ENCODE peak calls at places on chromosomes 4 and X, in eight cellular contexts. M, W, V, E, O, L, G and T are unnamed samples.
A peak's percentile ranks its signal among the peaks of the same experiment; 100 is the strongest.

GRCh38 chr4:85741921-85742591 is 267.1 kb downstream of the ARHGAP24 start:
- DNase-seq in M (no peak), W (no peak), V (no peak), E (no peak), O (no peak), L (no peak), G (peak; percentile 64), T (peak; percentile 37)

GRCh38 chr4:102625232-102625930 is 124.2 kb downstream of the NFKB1 start:
- DNase-seq in M (peak; percentile 59), W (peak; percentile 37), V (peak; percentile 46), E (no peak), O (peak; percentile 75), L (no peak), G (peak; percentile 34), T (peak; percentile 30)

GRCh38 chr4:76449824-76450223 is 14.8 kb downstream of the SHROOM3 start:
- DNase-seq in M (no peak), W (no peak), V (no peak), E (no peak), O (no peak), L (no peak), G (no peak), T (no peak)

GRCh38 chr4:76105652-76106051 is 31.1 kb downstream of the ART3 start:
- DNase-seq in M (no peak), W (no peak), V (no peak), E (no peak), O (no peak), L (no peak), G (no peak), T (no peak)

GRCh38 chr4:40613456-40613855 is 16.2 kb downstream of the RBM47 start:
- DNase-seq in M (no peak), W (no peak), V (no peak), E (no peak), O (no peak), L (no peak), G (no peak), T (no peak)

GRCh38 chr4:76896731-76897521 is 1.0 kb downstream of the SOWAHB start:
- DNase-seq in M (no peak), W (peak; percentile 13), V (peak; percentile 65), E (no peak), O (no peak), L (no peak), G (no peak), T (peak; percentile 76)

GRCh38 chr4:138308421-138308820 is 66.3 kb upstream of the SLC7A11 start:
- DNase-seq in M (no peak), W (peak; percentile 12), V (no peak), E (no peak), O (no peak), L (no peak), G (no peak), T (no peak)

GRCh38 chr4:105074097-105074496 is 72.6 kb upstream of the TET2 start:
- DNase-seq in M (no peak), W (no peak), V (no peak), E (no peak), O (no peak), L (no peak), G (no peak), T (no peak)

GRCh38 chrX:12610079-12610478 is 181.1 kb upstream of the PRPS2 start:
- DNase-seq in M (no peak), W (no peak), V (no peak), E (no peak), O (peak; percentile 81), L (no peak), G (no peak), T (no peak)

GRCh38 chr4:78379040-78379439 is 172.5 kb upstream of the ANXA3 start:
- DNase-seq in M (no peak), W (no peak), V (no peak), E (no peak), O (no peak), L (no peak), G (no peak), T (no peak)

GRCh38 chr4:78377555-78377954 is 174.0 kb upstream of the ANXA3 start:
- DNase-seq in M (no peak), W (no peak), V (no peak), E (no peak), O (no peak), L (no peak), G (no peak), T (no peak)

GRCh38 chr4:78379991-78380739 is 171.4 kb upstream of the ANXA3 start:
- DNase-seq in M (no peak), W (peak; percentile 2), V (no peak), E (no peak), O (no peak), L (no peak), G (no peak), T (no peak)
- TF ChIP-seq MAX in M (no peak), W (no peak), V (no peak), E (no peak), O (no peak), L (no peak), G (no peak), T (no peak)

GRCh38 chr4:106273831-106274230 is 42.2 kb downstream of the TBCK start:
- DNase-seq in M (no peak), W (no peak), V (no peak), E (no peak), O (no peak), L (no peak), G (no peak), T (no peak)
- TF ChIP-seq MAX in M (no peak), W (no peak), V (no peak), E (no peak), O (no peak), L (no peak), G (no peak), T (no peak)

GRCh38 chr4:186240848-186241491 is 13.7 kb downstream of the KLKB1 start:
- DNase-seq in M (no peak), W (no peak), V (no peak), E (no peak), O (no peak), L (no peak), G (no peak), T (no peak)
- TF ChIP-seq MAX in M (no peak), W (no peak), V (no peak), E (peak; percentile 63), O (no peak), L (no peak), G (no peak), T (no peak)

GRCh38 chr4:140116442-140117104 is 37.4 kb downstream of the MAML3 start:
- DNase-seq in M (no peak), W (peak; percentile 48), V (no peak), E (no peak), O (peak; percentile 80), L (no peak), G (no peak), T (peak; percentile 41)
- TF ChIP-seq MAX in M (no peak), W (peak; percentile 33), V (no peak), E (no peak), O (no peak), L (peak; percentile 36), G (no peak), T (peak; percentile 31)

DNA sequence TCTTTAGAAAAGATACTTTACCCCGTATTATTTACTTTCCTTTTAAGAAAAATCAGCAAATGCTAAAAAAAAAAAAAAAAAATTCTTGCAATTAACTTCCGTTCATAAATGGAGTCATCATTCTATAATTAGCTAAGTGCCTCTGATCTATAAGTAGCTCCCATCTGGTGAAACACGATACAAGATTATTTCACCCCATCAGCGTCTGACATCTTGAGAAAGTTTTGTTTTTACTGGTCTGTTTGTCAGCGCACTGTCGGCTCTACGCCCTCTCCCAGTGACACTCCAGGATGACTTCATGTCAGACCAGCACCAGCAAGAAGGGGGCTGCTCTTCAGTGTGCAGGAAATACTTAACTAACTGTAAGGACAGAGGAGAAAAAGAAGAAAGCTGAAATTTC is 108.3 kb downstream of the AFAP1 start:
- DNase-seq in M (no peak), W (no peak), V (no peak), E (no peak), O (no peak), L (no peak), G (peak; percentile 44), T (no peak)
- TF ChIP-seq MAX in M (no peak), W (no peak), V (no peak), E (no peak), O (no peak), L (no peak), G (no peak), T (no peak)

DNA sequence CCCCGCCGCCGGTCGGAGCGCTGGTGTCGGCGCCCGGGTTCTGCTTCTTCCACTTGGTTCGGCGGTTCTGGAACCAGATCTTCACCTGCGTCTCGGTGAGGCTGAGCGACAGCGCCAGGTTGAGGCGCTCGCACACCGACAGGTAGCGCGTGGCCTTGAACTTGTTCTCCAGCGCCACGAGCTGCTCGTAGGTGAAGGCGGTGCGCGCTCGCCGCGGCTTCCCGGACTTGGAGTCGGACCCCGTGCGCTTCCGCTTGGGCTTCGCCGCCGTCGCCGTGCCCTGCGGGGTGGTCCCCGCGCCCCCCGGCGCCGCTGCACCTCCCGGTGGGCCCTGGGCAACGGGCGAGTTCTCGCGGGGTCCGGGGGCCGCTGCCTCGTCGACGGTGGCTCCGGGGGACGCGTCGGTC is 3.1 kb downstream of the NKX1-1 start:
- DNase-seq in M (no peak), W (no peak), V (no peak), E (no peak), O (no peak), L (no peak), G (no peak), T (no peak)
- TF ChIP-seq MAX in M (no peak), W (no peak), V (no peak), E (no peak), O (no peak), L (no peak), G (no peak), T (no peak)

GRCh38 chrX:153633607-153634180 is 13.3 kb upstream of the DUSP9 start:
- DNase-seq in M (no peak), W (no peak), V (no peak), E (no peak), O (no peak), L (no peak), G (no peak), T (no peak)
- TF ChIP-seq MAX in M (no peak), W (no peak), V (no peak), E (no peak), O (no peak), L (no peak), G (no peak), T (no peak)

GRCh38 chr4:117327491-117327890 is 242.1 kb upstream of the TRAM1L1 start:
- DNase-seq in M (no peak), W (no peak), V (no peak), E (no peak), O (no peak), L (no peak), G (no peak), T (no peak)

GRCh38 chr4:117324851-117325491 is 239.6 kb upstream of the TRAM1L1 start:
- DNase-seq in M (no peak), W (no peak), V (no peak), E (no peak), O (peak; percentile 6), L (peak; percentile 49), G (no peak), T (no peak)

GRCh38 chr4:117331817-117332216 is 246.4 kb upstream of the TRAM1L1 start:
- DNase-seq in M (no peak), W (no peak), V (no peak), E (no peak), O (no peak), L (no peak), G (no peak), T (no peak)

DNA sequence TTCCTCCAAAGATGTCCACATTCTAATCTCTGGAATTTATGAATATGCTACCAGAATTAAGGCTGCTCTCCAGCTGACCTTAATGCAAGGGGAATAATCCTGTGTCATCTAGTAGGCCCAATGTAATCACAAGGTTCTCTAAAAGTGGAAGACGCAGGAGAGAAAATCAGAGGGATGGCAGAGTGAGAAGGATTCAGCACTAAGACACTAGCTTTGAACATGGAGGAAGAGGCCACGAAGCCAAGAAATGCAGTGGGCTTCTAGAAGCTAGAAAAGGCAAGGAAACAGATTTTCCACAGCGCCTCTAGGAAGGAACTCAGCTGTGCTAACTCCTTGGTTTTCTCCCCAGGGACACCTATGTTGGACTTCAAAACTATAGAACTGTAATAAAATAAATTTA is 240.7 kb upstream of the TRAM1L1 start:
- DNase-seq in M (no peak), W (no peak), V (no peak), E (no peak), O (no peak), L (no peak), G (no peak), T (no peak)
- TF ChIP-seq MAX in M (no peak), W (no peak), V (no peak), E (no peak), O (no peak), L (no peak), G (no peak), T (no peak)